ENCODE peak calls at places on chromosomes 4 and X, in nine cellular contexts. T is cardiac septum; A is iPS-NIHi11; M is RWPE1; N is T follicular helper cell; B is OCI-M1; L is cardiac muscle cell; K is A172; R is activated CD4-positive, alpha-beta T cell treated with anti-CD3 and anti-CD28 coated beads, Interleukin-2, amount 50 U/mL, for 24 hours. E is an unnamed sample.

GRCh38 chr4:141347738-141348524 is 127.2 kb downstream of the ZNF330 start:
- DNase-seq in L (peak; percentile 63), B (peak; percentile 76), T (no peak), K (no peak), R (no peak), M (no peak), A (no peak), N (no peak), E (no peak)

GRCh38 chr4:3660086-3660927 is 105.9 kb upstream of the ADRA2C start:
- DNase-seq in M (no peak), B (no peak), T (no peak), K (no peak), N (no peak), L (no peak), R (no peak), A (peak; percentile 58), E (no peak)

GRCh38 chrX:154123241-154124219 is 20.5 kb upstream of the OPN1LW start:
- DNase-seq in T (peak; percentile 82), N (no peak), M (no peak), L (peak; percentile 21), B (peak; percentile 86), A (no peak), R (no peak), K (peak; percentile 76), E (peak; percentile 32)

GRCh38 chrX:140821280-140821679 is 111.7 kb downstream of the LINC00632 start:
- DNase-seq in T (no peak), K (no peak), N (no peak), R (no peak), B (no peak), M (no peak), L (no peak), A (no peak), E (no peak)

GRCh38 chr4:10750714-10751113 is 66.1 kb upstream of the CLNK start:
- DNase-seq in N (no peak), B (no peak), A (no peak), T (no peak), M (no peak), K (no peak), L (no peak), R (no peak), E (no peak)

GRCh38 chr4:1511441-1512041 is 105.3 kb upstream of the NKX1-1 start:
- DNase-seq in R (no peak), N (peak; percentile 42), T (no peak), A (peak; percentile 62), M (peak; percentile 25), K (peak; percentile 65), L (peak; percentile 22), B (peak; percentile 36), E (no peak)

GRCh38 chr4:184316821-184317220 is 99.1 kb upstream of the ENPP6 start:
- DNase-seq in T (no peak), K (no peak), N (no peak), M (no peak), R (no peak), L (no peak), A (no peak), B (no peak), E (no peak)

GRCh38 chrX:103831803-103832544 is at the start of gene RAB9B:
- DNase-seq in N (no peak), B (no peak), K (peak; percentile 10), L (peak; percentile 59), M (peak; percentile 1), R (peak; percentile 24), A (peak; percentile 86), T (peak; percentile 83), E (peak; percentile 27)

GRCh38 chr4:173745765-173746164 is 215.7 kb upstream of the HAND2 start:
- DNase-seq in L (no peak), N (no peak), B (no peak), A (no peak), R (no peak), T (no peak), K (no peak), M (no peak), E (no peak)